ENCODE peak calls at places on chromosomes 6 and 20, in seven cellular contexts. O is astrocyte of the spinal cord; N is GM13976; Z is activated gamma-delta T cell treated with anti-CD3 and anti-CD28 coated beads, Interleukin-2, amount 50 U/mL, for 16 hours; R is lung; S is RWPE1; Q is NCI-H1436. E is an unnamed sample.

GRCh38 chr20:33675127-33675954 is 1.1 kb upstream of the NECAB3 start:
- DNase-seq in N (no peak), O (no peak), Z (no peak), R (no peak), S (no peak), Q (no peak), E (no peak)

GRCh38 chr20:20148774-20149173 is 96.4 kb downstream of the CFAP61 start:
- DNase-seq in Q (no peak), S (no peak), R (no peak), N (no peak), O (no peak), Z (no peak), E (no peak)

GRCh38 chr6:56399250-56399671 is 151.9 kb upstream of the COL21A1 start:
- DNase-seq in N (no peak), Q (no peak), Z (no peak), O (peak; percentile 24), S (no peak), R (no peak), E (no peak)

GRCh38 chr20:20411841-20412240 is 43.9 kb downstream of the INSM1 start:
- DNase-seq in Z (no peak), S (no peak), Q (no peak), O (no peak), N (no peak), R (no peak), E (no peak)

GRCh38 chr20:47133809-47134456 is 222.6 kb downstream of the ZMYND8 start:
- DNase-seq in O (peak; percentile 48), S (peak; percentile 74), R (no peak), N (no peak), Q (no peak), Z (no peak), E (no peak)

GRCh38 chr20:45851501-45851900 is 5.7 kb downstream of the ACOT8 start:
- DNase-seq in O (no peak), R (no peak), Q (no peak), S (no peak), N (no peak), Z (no peak), E (no peak)

GRCh38 chr6:75290558-75290957 is 6.0 kb upstream of the TMEM30A start:
- DNase-seq in S (no peak), Q (no peak), N (no peak), R (no peak), O (no peak), Z (no peak), E (no peak)

GRCh38 chr20:53708129-53708968 is 114.7 kb upstream of the ZNF217 start:
- DNase-seq in Q (no peak), Z (no peak), N (peak; percentile 57), O (peak; percentile 91), S (no peak), R (no peak), E (peak; percentile 49)

GRCh38 chr6:26187981-26188635 is 100.9 kb downstream of the HFE start:
- DNase-seq in Z (no peak), O (no peak), Q (no peak), R (no peak), S (no peak), N (no peak), E (peak; percentile 84)

GRCh38 chr20:38247166-38247509 is 13.4 kb downstream of the KIAA1755 start:
- DNase-seq in Q (no peak), S (no peak), R (no peak), N (no peak), Z (no peak), O (no peak), E (no peak)

GRCh38 chr6:109039795-109040194 is 54.9 kb downstream of the SESN1 start:
- DNase-seq in R (no peak), N (no peak), Q (no peak), O (no peak), Z (no peak), S (no peak), E (peak; percentile 40)

GRCh38 chr20:31712112-31712553 is 10.5 kb downstream of the BCL2L1 start:
- DNase-seq in Z (no peak), Q (peak; percentile 49), N (no peak), R (no peak), O (no peak), S (no peak), E (no peak)